ENCODE peak calls at places on chromosomes 4 and X, in six cellular contexts. U is transverse colon, B is left ventricle myocardium inferior, N is psoas muscle, X is upper lobe of left lung, F is heart left ventricle. P is an unnamed sample. For H3K27me3, the result is how much of the 10 kb centered on the place peaks cover.

GRCh38 chr4:143768007-143768591 is 67.6 kb upstream of the FREM3 start:
- DNase-seq in U (no peak), B (no peak), N (no peak), X (no peak), F (no peak), P (no peak)

GRCh38 chr4:96145671-96146070 is 305.8 kb downstream of the PDHA2 start:
- DNase-seq in U (no peak), B (no peak), N (no peak), X (no peak), F (no peak), P (no peak)

GRCh38 chr4:188305690-188306089 is 166.4 kb downstream of the TRIML1 start:
- DNase-seq in U (no peak), B (no peak), N (no peak), X (no peak), F (no peak), P (no peak)

GRCh38 chrX:110089656-110090404 is 86.9 kb downstream of the TMEM164 start:
- DNase-seq in U (no peak), B (no peak), N (no peak), X (peak), F (no peak), P (no peak)

GRCh38 chrX:122777766-122778165 is 406.3 kb upstream of the GRIA3 start:
- DNase-seq in U (no peak), B (no peak), N (no peak), X (no peak), F (no peak), P (no peak)

GRCh38 chr4:6470502-6471302 is 1.7 kb downstream of the PPP2R2C start:
- DNase-seq in U (no peak), B (peak), N (peak), X (no peak), F (peak), P (no peak)

GRCh38 chr4:3480528-3481112 is 17.5 kb downstream of the DOK7 start:
- DNase-seq in U (peak), B (peak), N (peak), X (peak), F (peak), P (peak)

GRCh38 chr4:141763373-141763772 is 127.0 kb downstream of the IL15 start:
- DNase-seq in U (no peak), B (no peak), N (no peak), X (no peak), F (no peak), P (no peak)

GRCh38 chrX:39733745-39734144 is 364.0 kb downstream of the BCOR start:
- DNase-seq in U (no peak), B (no peak), N (no peak), X (no peak), F (no peak), P (no peak)

GRCh38 chr4:186936496-186937375 is 213.1 kb upstream of the FAT1 start:
- DNase-seq in U (no peak), B (no peak), N (no peak), X (no peak), F (no peak), P (no peak)

GRCh38 chrX:153989971-153990655 is 17.6 kb downstream of the TMEM187 start:
- DNase-seq in U (no peak), B (no peak), N (no peak), X (no peak), F (no peak), P (no peak)

GRCh38 chrX:50905334-50905733 is 5.2 kb upstream of the BMP15 start:
- DNase-seq in U (peak), B (no peak), N (no peak), X (no peak), F (no peak), P (no peak)

GRCh38 chr4:57499786-57500185 is 389.6 kb upstream of the IGFBP7 start:
- DNase-seq in U (no peak), B (no peak), N (no peak), X (no peak), F (no peak), P (no peak)

DNA sequence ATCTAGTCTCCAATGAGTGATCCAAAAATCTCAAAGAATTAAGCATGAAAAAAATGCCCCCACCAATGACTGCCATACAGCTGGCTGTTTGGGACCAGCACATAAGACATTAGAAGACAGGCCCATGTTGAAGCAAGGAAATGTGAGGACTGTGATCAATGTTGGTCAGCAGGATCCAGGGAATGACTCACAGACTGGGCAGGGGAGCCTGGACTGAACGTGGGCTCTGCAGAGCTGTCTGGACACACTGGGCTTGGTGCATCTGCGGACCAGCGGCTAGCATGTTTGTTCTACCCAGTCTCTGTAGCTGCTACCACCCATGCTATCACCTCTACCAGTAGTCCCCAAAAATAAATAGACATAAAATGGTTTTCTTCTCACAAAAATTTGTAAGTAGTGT is 108.6 kb downstream of the PALLD start:
- DNase-seq in U (no peak), B (no peak), N (peak), X (no peak), F (no peak), P (no peak)
- H3K27ac ChIP-seq in U (no peak), B (peak), N (peak), X (no peak), F (peak), P (no peak)

GRCh38 chr4:153792007-153792892 is 3.4 kb upstream of the SFRP2 start:
- DNase-seq in U (peak), B (no peak), N (peak), X (peak), F (peak), P (peak)
- H3K27me3 ChIP-seq in U (half or more), B (half or more), N (under half), X (under half), F (half or more), P (half or more)

DNA sequence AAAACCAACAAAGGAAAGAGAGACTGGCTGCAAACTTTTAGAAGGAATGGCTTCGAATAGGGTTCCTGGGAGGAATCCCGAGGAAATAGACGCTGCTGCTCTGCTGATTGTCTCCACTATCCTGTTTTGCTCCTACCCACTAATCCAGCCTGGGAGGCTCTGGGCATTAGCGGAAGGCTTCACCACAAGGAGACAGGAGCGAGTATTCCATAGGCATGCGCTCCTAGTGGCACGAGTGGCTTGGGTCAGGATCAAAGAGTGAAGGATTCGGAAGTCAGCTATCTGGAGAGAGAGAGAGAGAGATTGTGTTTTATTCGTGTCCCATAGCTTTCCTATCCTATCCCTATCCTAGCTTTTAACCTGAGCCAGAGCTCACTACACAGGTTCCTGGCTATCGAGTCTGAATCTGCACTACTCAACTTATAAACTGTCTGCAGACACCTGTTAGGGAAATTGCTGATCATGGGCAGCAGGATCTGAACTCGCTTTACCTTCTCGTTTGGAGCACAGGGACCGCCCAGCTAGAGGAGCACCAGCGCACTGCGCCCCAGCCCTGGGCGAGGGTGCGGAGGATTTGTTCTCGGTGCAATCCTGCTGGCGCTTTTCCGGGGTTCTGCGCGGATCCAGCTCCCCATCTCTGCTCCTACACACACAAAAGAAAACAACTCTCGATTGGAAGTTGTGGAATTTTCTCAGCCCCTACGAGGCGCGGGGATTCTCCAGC is 740 bp upstream of the NPY2R start:
- DNase-seq in U (peak), B (no peak), N (peak), X (no peak), F (no peak), P (no peak)
- TF ChIP-seq CTCF in U (peak), B (no peak), N (no peak), X (no peak), F (no peak), P (no peak)

GRCh38 chr4:38745881-38746280 is 36.9 kb downstream of the TLR10 start:
- DNase-seq in U (no peak), B (no peak), N (no peak), X (no peak), F (no peak), P (no peak)

GRCh38 chr4:38747629-38748028 is 35.2 kb downstream of the TLR10 start:
- DNase-seq in U (no peak), B (no peak), N (no peak), X (no peak), F (no peak), P (no peak)

GRCh38 chr4:38740303-38740702 is 42.5 kb downstream of the TLR10 start:
- DNase-seq in U (no peak), B (no peak), N (no peak), X (no peak), F (no peak), P (no peak)

GRCh38 chr4:38739438-38739837 is 43.4 kb downstream of the TLR10 start:
- DNase-seq in U (no peak), B (no peak), N (no peak), X (no peak), F (no peak), P (no peak)

GRCh38 chr4:38743866-38744265 is 38.9 kb downstream of the TLR10 start:
- DNase-seq in U (no peak), B (no peak), N (no peak), X (no peak), F (no peak), P (no peak)
- H3K27ac ChIP-seq in U (no peak), B (peak), N (no peak), X (no peak), F (no peak), P (no peak)

GRCh38 chr4:112517911-112518310 is 1.9 kb upstream of the NEUROG2 start:
- DNase-seq in U (no peak), B (no peak), N (no peak), X (no peak), F (no peak), P (no peak)
- H3K27me3 ChIP-seq in U (half or more), B (half or more), N (under half), X (under half), F (half or more), P (half or more)